ENCODE peak calls at places on chromosomes 13 and 19, in six cellular contexts. M is left ventricle myocardium inferior; D is CD8-positive, alpha-beta T cell; O is fibroblast of lung; J is adrenal gland; Q is IMR-90. X is an unnamed sample.

GRCh38 chr19:5356428-5356827 is 15.8 kb upstream of the PTPRS start:
- DNase-seq in D (no peak), Q (no peak), O (peak; percentile 41), M (no peak), J (no peak), X (no peak)

GRCh38 chr13:89294115-89294867 is 1623.1 kb downstream of the SLITRK5 start:
- DNase-seq in J (no peak), O (no peak), M (no peak), Q (no peak), D (no peak), X (no peak)

GRCh38 chr13:99018418-99019180 is 40.7 kb upstream of the DOCK9 start:
- DNase-seq in O (peak; percentile 87), J (no peak), D (no peak), M (no peak), Q (peak; percentile 68), X (no peak)

GRCh38 chr13:112651750-112652511 is 37.9 kb upstream of the ATP11A start:
- DNase-seq in O (no peak), M (no peak), D (no peak), Q (no peak), J (no peak), X (no peak)

GRCh38 chr19:17576758-17577532 is 21.5 kb downstream of the COLGALT1 start:
- DNase-seq in D (no peak), O (peak; percentile 11), M (no peak), Q (no peak), J (no peak), X (no peak)

GRCh38 chr19:18774782-18775444 is 16.2 kb downstream of the COMP start:
- DNase-seq in D (no peak), O (no peak), Q (no peak), J (no peak), M (no peak), X (no peak)

GRCh38 chr13:109010912-109011311 is 381.5 kb downstream of the MYO16 start:
- DNase-seq in D (no peak), J (no peak), M (no peak), O (no peak), Q (no peak), X (no peak)

GRCh38 chr19:9116547-9116946 is 984 bp upstream of the OR7G1 start:
- DNase-seq in M (no peak), J (no peak), D (no peak), O (no peak), Q (no peak), X (no peak)

GRCh38 chr19:45162464-45163143 is 1.8 kb upstream of the NKPD1 start:
- DNase-seq in D (no peak), O (no peak), M (no peak), J (no peak), Q (no peak), X (no peak)

GRCh38 chr13:86882107-86882506 is 789.1 kb upstream of the SLITRK5 start:
- DNase-seq in J (no peak), Q (no peak), D (no peak), M (no peak), O (no peak), X (no peak)

GRCh38 chr13:111245781-111246384 is 74.6 kb upstream of the TEX29 start:
- DNase-seq in J (no peak), M (no peak), O (peak; percentile 72), Q (peak; percentile 56), D (no peak), X (no peak)

GRCh38 chr19:18961767-18962423 is 20.9 kb upstream of the HOMER3 start:
- DNase-seq in Q (no peak), M (no peak), D (no peak), J (no peak), O (no peak), X (no peak)

GRCh38 chr19:11338164-11338563 is 1.3 kb downstream of the RAB3D start:
- DNase-seq in D (no peak), J (no peak), O (no peak), Q (no peak), M (no peak), X (no peak)

GRCh38 chr19:7788178-7788932 is 25.3 kb downstream of the CLEC4M start:
- DNase-seq in O (no peak), M (no peak), D (no peak), Q (no peak), J (peak; percentile 24), X (no peak)

GRCh38 chr13:65293530-65294198 is 1936.5 kb downstream of the PCDH9 start:
- DNase-seq in Q (no peak), M (no peak), O (no peak), D (no peak), J (no peak), X (no peak)

GRCh38 chr13:51811046-51811445 is 7.1 kb upstream of the DHRS12 start:
- DNase-seq in M (no peak), Q (no peak), D (no peak), J (no peak), O (no peak), X (no peak)

GRCh38 chr19:19652482-19653295 is 9.2 kb upstream of the GMIP start:
- DNase-seq in D (no peak), J (no peak), Q (peak; percentile 30), O (peak; percentile 39), M (no peak), X (no peak)

GRCh38 chr13:42055500-42056085 is 7.1 kb downstream of the DGKH start:
- DNase-seq in O (no peak), D (no peak), Q (no peak), J (no peak), M (no peak), X (no peak)

GRCh38 chr13:88461272-88462009 is 790.3 kb downstream of the SLITRK5 start:
- DNase-seq in O (no peak), D (no peak), M (no peak), Q (no peak), J (no peak), X (no peak)

GRCh38 chr19:1254081-1254527 is 5.7 kb downstream of the MIDN start:
- DNase-seq in J (peak; percentile 86), Q (no peak), D (no peak), O (no peak), M (no peak), X (no peak)

GRCh38 chr13:70844391-70845108 is 736.3 kb upstream of the KLHL1 start:
- DNase-seq in O (no peak), M (no peak), J (no peak), D (no peak), Q (no peak), X (no peak)

GRCh38 chr19:13839193-13839937 is 37.6 kb upstream of the NANOS3 start:
- DNase-seq in J (peak; percentile 88), D (no peak), M (peak; percentile 95), O (peak; percentile 88), Q (peak; percentile 84), X (peak; percentile 93)

GRCh38 chr19:32611161-32611560 is 30.2 kb downstream of the PDCD5 start:
- DNase-seq in O (no peak), Q (no peak), D (no peak), J (no peak), M (no peak), X (no peak)

GRCh38 chr19:33333615-33334014 is 31.3 kb upstream of the CEBPA start:
- DNase-seq in D (no peak), Q (no peak), J (no peak), M (no peak), O (no peak), X (no peak)

GRCh38 chr13:57409121-57409520 is 222.4 kb upstream of the PCDH17 start:
- DNase-seq in Q (no peak), J (no peak), M (no peak), D (no peak), O (no peak), X (no peak)

GRCh38 chr13:106103779-106104178 is 431.7 kb downstream of the EFNB2 start:
- DNase-seq in D (no peak), O (peak; percentile 93), M (no peak), J (no peak), Q (no peak), X (no peak)

GRCh38 chr13:70043685-70044084 is 63.9 kb upstream of the ATXN8OS start:
- DNase-seq in J (no peak), O (peak; percentile 30), Q (no peak), D (no peak), M (no peak), X (no peak)

GRCh38 chr19:56119585-56119978 is 1.5 kb downstream of the ZNF787 start:
- DNase-seq in M (no peak), J (peak; percentile 86), D (no peak), Q (peak; percentile 44), O (peak; percentile 42), X (no peak)

GRCh38 chr13:48749144-48749543 is 95.4 kb downstream of the CYSLTR2 start:
- DNase-seq in M (no peak), J (peak; percentile 51), Q (peak; percentile 70), D (no peak), O (peak; percentile 75), X (no peak)

GRCh38 chr19:43534811-43535761 is 2.1 kb downstream of the ZNF575 start:
- DNase-seq in M (peak; percentile 70), Q (peak; percentile 61), D (no peak), J (peak; percentile 78), O (peak; percentile 61), X (peak; percentile 83)

GRCh38 chr13:34028496-34029442 is 210.8 kb downstream of the RFC3 start:
- DNase-seq in O (no peak), D (no peak), Q (no peak), J (no peak), M (no peak), X (no peak)

GRCh38 chr13:79070343-79070974 is 335.6 kb downstream of the RBM26 start:
- DNase-seq in M (no peak), O (no peak), Q (no peak), J (no peak), D (no peak), X (no peak)

GRCh38 chr19:55519461-55520311 is 17.2 kb downstream of the SBK2 start:
- DNase-seq in M (no peak), D (no peak), Q (peak; percentile 98), J (no peak), O (peak; percentile 89), X (no peak)

GRCh38 chr19:46624958-46625661 is at the start of gene PTGIR:
- DNase-seq in D (no peak), O (peak; percentile 67), Q (peak; percentile 78), M (peak; percentile 81), J (peak; percentile 50), X (peak; percentile 92)
- H3K27ac ChIP-seq in D (no peak within 1 kb of the TSS), O (peak within 1 kb of the TSS; percentile 71), Q (peak within 1 kb of the TSS; percentile 65), M (peak within 1 kb of the TSS; percentile 85), J (peak within 1 kb of the TSS; percentile 56), X (peak within 1 kb of the TSS; percentile 90)

DNA sequence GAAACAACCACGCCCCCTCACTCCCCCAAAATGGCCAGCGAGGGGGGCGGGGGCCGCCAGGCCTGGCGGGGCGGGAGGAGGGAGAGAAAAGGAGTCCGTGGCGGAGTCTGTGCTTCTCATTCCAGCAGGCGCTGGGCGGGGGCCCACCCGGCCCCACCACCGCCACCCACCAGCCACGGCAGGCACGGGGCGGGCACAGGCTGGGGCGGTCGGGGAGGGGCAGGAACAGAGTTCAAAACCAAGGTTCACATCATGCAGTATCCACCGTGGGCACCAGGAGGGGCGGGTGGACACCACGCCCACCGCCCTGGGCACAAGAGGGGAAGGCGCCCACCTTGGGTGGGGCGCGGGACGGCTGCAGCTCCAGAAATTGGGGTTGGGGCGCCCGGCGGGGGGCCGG is 12.8 kb downstream of the DPF1 start:
- DNase-seq in O (no peak), D (no peak), Q (no peak), J (no peak), M (no peak), X (no peak)
- TF ChIP-seq CTCF in O (peak; percentile 15), D (peak; percentile 31), Q (no peak), J (no peak), M (no peak), X (no peak)

GRCh38 chr19:49417090-49417489 is 6.2 kb downstream of the PTH2 start:
- DNase-seq in D (no peak), M (no peak), J (no peak), Q (no peak), O (no peak), X (no peak)
- H3K4me1 ChIP-seq in D (peaks cover 14% of the 10 kb centered on the region), M (peaks cover 16% of the 10 kb centered on the region), J (no peaks in the 10 kb centered on the region), Q (no peaks in the 10 kb centered on the region), O (no peaks in the 10 kb centered on the region), X (peaks cover 13% of the 10 kb centered on the region)

GRCh38 chr13:110226051-110226562 is 80.8 kb downstream of the COL4A1 start:
- DNase-seq in D (no peak), M (no peak), Q (peak; percentile 64), J (no peak), O (peak; percentile 71), X (no peak)
- H3K27ac ChIP-seq in D (no peak overlapping the region), M (peak overlapping the region; percentile 44), Q (peak overlapping the region; percentile 45), J (no peak overlapping the region), O (peak overlapping the region; percentile 24), X (peak overlapping the region; percentile 91)